ENCODE peak calls at places on chromosome 6, in four cellular contexts. R is NCI-H748 treated with DMSO at 0.1 percent for 48 hours; L is CD4-positive, alpha-beta T cell; P is midbrain. G is an unnamed sample.

GRCh38 chr6:162058281-162058875 is 669.2 kb downstream of the PRKN start:
- DNase-seq in R (no peak), L (no peak), P (no peak), G (no peak)

GRCh38 chr6:166075925-166076324 is 91.7 kb downstream of the TBXT start:
- DNase-seq in R (no peak), L (no peak), P (no peak), G (no peak)

GRCh38 chr6:25166955-25167753 is 112.0 kb upstream of the CARMIL1 start:
- DNase-seq in R (peak), L (no peak), P (no peak), G (no peak)

GRCh38 chr6:51814418-51814817 is 273.0 kb downstream of the PKHD1 start:
- DNase-seq in R (no peak), L (no peak), P (no peak), G (no peak)

GRCh38 chr6:15421945-15422733 is 176.3 kb downstream of the JARID2 start:
- DNase-seq in R (no peak), L (no peak), P (no peak), G (no peak)

GRCh38 chr6:33869121-33869520 is 65.3 kb upstream of the MLN start:
- DNase-seq in R (no peak), L (no peak), P (no peak), G (no peak)

GRCh38 chr6:55993418-55993817 is 118.0 kb upstream of the BMP5 start:
- DNase-seq in R (no peak), L (no peak), P (no peak), G (no peak)

GRCh38 chr6:165184192-165184979 is 125.0 kb downstream of the C6orf118 start:
- DNase-seq in R (peak), L (no peak), P (peak), G (no peak)

GRCh38 chr6:13548500-13549210 is 25.7 kb upstream of the SIRT5 start:
- DNase-seq in R (no peak), L (no peak), P (no peak), G (no peak)

GRCh38 chr6:111603648-111604047 is 2.0 kb downstream of the TRAF3IP2 start:
- DNase-seq in R (no peak), L (no peak), P (no peak), G (no peak)

G was measured in T-helper 22 cell.